ENCODE peak calls at places on chromosomes 13 and 19, in four cellular contexts. C is Calu3, G is breast epithelium, A is upper lobe of right lung. Q is an unnamed sample.

GRCh38 chr13:45362939-45363338 is 22.0 kb upstream of the TPT1 start:
- DNase-seq in G (peak; percentile 19), C (no peak), A (no peak), Q (no peak)

GRCh38 chr13:42041017-42041683 is 7.3 kb upstream of the DGKH start:
- DNase-seq in G (peak; percentile 57), A (peak; percentile 81), C (peak; percentile 51), Q (no peak)

GRCh38 chr13:101706651-101707050 is 254.2 kb downstream of the ITGBL1 start:
- DNase-seq in G (no peak), C (no peak), A (no peak), Q (no peak)

GRCh38 chr19:56874530-56874929 is 34.0 kb upstream of the PEG3 start:
- DNase-seq in G (no peak), A (no peak), C (no peak), Q (no peak)

GRCh38 chr13:50485979-50486935 is 357.2 kb downstream of the DLEU7 start:
- DNase-seq in C (no peak), A (no peak), G (no peak), Q (no peak)

GRCh38 chr13:31538067-31539042 is 201.0 kb upstream of the RXFP2 start:
- DNase-seq in C (peak; percentile 4), G (no peak), A (no peak), Q (no peak)

GRCh38 chr19:19642506-19643157 is 825 bp downstream of the GMIP start:
- DNase-seq in G (no peak), A (no peak), C (no peak), Q (no peak)

GRCh38 chr13:111007209-111007608 is 92.3 kb upstream of the ANKRD10 start:
- DNase-seq in G (no peak), C (no peak), A (no peak), Q (no peak)

GRCh38 chr13:34416833-34417425 is 525.1 kb upstream of the NBEA start:
- DNase-seq in G (no peak), A (no peak), C (no peak), Q (no peak)

GRCh38 chr19:58476498-58477015 is 405 bp downstream of the ZNF446 start:
- DNase-seq in G (no peak), A (no peak), C (no peak), Q (no peak)

GRCh38 chr13:97226788-97227627 is 4.9 kb downstream of the MBNL2 start:
- DNase-seq in C (no peak), A (no peak), G (no peak), Q (no peak)

GRCh38 chr13:49214917-49215376 is 5.2 kb upstream of the MLNR start:
- DNase-seq in G (no peak), C (peak; percentile 26), A (peak; percentile 71), Q (no peak)

GRCh38 chr19:7505682-7506384 is 10.1 kb upstream of the ZNF358 start:
- DNase-seq in A (no peak), G (no peak), C (peak; percentile 22), Q (no peak)

GRCh38 chr13:91216928-91217700 is 130.4 kb upstream of the MIR17HG start:
- DNase-seq in A (no peak), C (no peak), G (no peak), Q (no peak)

GRCh38 chr13:106468207-106468606 is 67.3 kb downstream of the EFNB2 start:
- DNase-seq in A (no peak), C (no peak), G (no peak), Q (no peak)

GRCh38 chr13:37375724-37376123 is 222.8 kb downstream of the POSTN start:
- DNase-seq in A (no peak), G (no peak), C (no peak), Q (no peak)

GRCh38 chr19:56105090-56105701 is 15.9 kb downstream of the ZNF787 start:
- DNase-seq in G (peak; percentile 89), A (peak; percentile 92), C (peak; percentile 88), Q (no peak)

GRCh38 chr13:100273576-100273975 is 184.7 kb downstream of the PCCA start:
- DNase-seq in G (no peak), C (no peak), A (no peak), Q (no peak)

GRCh38 chr13:108214511-108215383 is 589 bp downstream of the LIG4 start:
- DNase-seq in G (no peak), C (no peak), A (peak; percentile 66), Q (no peak)

GRCh38 chr19:44598880-44599279 is 14.5 kb upstream of the IGSF23 start:
- DNase-seq in G (no peak), C (peak; percentile 54), A (no peak), Q (no peak)

GRCh38 chr13:48660356-48661076 is 6.8 kb downstream of the CYSLTR2 start:
- DNase-seq in G (no peak), C (no peak), A (no peak), Q (no peak)

GRCh38 chr13:77868717-77869116 is 49.9 kb downstream of the EDNRB start:
- DNase-seq in A (no peak), C (no peak), G (no peak), Q (no peak)

GRCh38 chr13:31209172-31209818 is 9.5 kb downstream of the B3GLCT start:
- DNase-seq in C (no peak), A (no peak), G (no peak), Q (peak; percentile 83)

GRCh38 chr13:28531195-28531955 is 36.4 kb upstream of the FLT1 start:
- DNase-seq in G (no peak), C (no peak), A (peak; percentile 70), Q (no peak)

GRCh38 chr19:10230904-10231623 is at the start of gene S1PR2:
- DNase-seq in G (peak; percentile 66), C (peak; percentile 71), A (peak; percentile 91), Q (peak; percentile 69)

GRCh38 chr13:91272235-91272777 is 75.2 kb upstream of the MIR17HG start:
- DNase-seq in A (no peak), C (no peak), G (no peak), Q (no peak)

DNA sequence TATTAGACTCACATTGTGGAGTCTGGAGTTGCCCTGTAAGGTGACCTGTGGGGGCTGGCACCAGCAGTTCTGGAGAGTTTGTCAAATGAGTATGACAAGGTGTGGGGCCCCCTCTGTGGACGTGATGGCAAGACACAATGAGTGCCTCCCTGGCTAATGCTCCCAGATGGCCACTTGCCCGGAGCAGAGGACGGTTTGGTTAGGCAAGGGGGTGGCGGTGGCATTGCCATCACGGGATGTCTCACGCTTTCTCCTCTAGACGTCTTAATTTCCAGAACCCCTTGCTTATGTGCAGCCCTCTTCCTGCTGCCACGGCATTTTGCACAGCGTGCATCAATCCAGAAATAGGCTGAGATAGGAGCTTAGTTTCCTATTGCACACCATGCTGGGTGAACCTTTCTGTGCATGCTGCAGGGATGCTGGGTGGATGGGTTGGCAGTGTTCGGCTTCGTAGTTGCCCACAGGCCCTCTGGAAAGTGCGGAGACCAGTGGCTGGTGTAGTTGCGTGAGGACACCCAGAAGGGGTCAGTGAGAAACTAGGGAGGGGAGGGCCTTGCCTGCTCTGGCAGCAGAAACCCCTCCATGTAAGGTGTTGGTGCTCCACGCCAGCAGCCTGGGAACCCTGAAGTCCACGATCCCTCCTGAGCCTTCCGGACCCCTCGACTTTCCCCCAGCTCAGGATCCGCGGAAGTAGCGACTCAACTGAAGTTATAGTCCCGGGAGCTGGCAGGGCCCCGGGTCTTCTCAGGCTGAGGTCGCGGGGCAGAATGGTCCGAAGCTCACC is 18.1 kb upstream of the LRP3 start:
- DNase-seq in A (no peak), C (peak; percentile 45), G (no peak), Q (no peak)
- TF ChIP-seq CTCF in A (no peak), C (no peak), G (no peak), Q (no peak)

DNA sequence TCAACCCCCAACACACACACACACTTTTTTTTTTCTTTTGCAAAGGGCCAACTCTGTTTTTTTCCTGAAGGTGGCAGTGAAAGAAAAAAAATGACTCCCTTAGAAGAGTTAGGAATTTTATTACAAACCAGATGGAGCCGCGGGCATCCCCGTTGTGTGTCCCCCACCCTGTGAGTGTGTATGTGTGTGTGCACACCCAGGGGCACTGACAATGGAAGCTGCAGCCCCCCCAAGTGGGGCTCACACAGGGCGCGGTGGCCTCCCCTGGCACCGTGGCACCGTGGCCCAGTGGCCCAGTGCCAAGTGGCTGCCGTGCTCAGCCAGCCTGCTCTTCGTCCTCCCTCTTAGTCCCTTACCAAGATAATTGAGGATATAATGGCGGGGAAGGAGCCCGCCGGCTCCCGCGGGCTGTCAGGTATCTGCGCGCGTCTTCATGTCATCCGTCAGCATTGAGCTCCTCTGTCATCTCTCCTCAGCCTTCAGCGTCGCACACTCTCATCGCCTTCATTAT is 314.1 kb downstream of the ZNF536 start:
- DNase-seq in C (no peak), G (no peak), A (no peak), Q (no peak)
- TF ChIP-seq CTCF in C (no peak), G (no peak), A (peak; percentile 13), Q (peak; percentile 56)

DNA sequence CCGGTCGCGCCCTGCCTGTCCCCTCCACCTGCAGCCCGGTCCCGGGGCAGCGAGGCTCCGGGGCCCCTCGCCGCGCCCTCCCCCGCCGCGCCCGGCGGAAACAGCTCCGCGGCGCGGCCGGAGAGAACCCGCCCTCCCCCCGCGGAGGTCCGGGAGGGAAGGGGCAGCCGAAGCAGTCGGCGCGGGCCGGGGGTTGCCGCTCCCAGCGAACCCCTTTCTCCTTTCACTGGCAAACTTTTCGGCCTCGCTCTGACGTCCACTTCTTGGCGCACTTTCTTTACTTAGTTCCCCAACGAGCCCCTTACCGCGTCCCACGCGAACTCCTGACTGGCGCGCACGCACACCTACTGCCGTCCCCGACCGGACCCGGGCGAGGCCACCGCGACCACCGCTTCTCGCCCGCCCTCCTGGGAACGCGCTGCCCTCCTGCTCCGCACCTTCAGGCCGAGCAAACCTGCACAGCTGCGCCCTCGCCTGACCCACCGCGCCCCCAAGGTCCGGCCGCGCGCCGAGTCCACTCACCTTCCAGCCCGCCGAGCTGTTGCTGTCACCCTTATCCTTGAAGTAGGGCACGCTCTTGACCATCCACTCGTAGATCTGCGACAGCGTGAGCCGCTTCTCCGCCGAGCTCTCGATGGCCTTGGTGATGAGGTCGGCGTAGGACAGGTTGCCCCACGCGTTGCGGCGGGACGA is 1.2 kb downstream of the FOXO1 start:
- DNase-seq in A (peak; percentile 80), C (peak; percentile 31), G (no peak), Q (no peak)
- TF ChIP-seq CTCF in A (peak; percentile 5), C (no peak), G (no peak), Q (no peak)

GRCh38 chr13:43085545-43085944 is 62.2 kb downstream of the DNAJC15 start:
- DNase-seq in C (no peak), A (no peak), G (no peak), Q (no peak)
- TF ChIP-seq CTCF in C (peak; percentile 28), A (peak; percentile 75), G (peak; percentile 62), Q (peak; percentile 46)

GRCh38 chr13:33109801-33110200 is 93.6 kb downstream of the KL start:
- DNase-seq in G (no peak), C (peak; percentile 3), A (no peak), Q (no peak)
- TF ChIP-seq CTCF in G (no peak), C (no peak), A (no peak), Q (peak; percentile 16)

GRCh38 chr19:49800771-49801170 is 12.3 kb downstream of the FUZ start:
- DNase-seq in A (no peak), C (no peak), G (no peak), Q (no peak)

GRCh38 chr19:49803529-49803856 is 9.6 kb downstream of the FUZ start:
- DNase-seq in G (no peak), C (no peak), A (no peak), Q (no peak)

GRCh38 chr19:49801401-49801888 is 11.6 kb downstream of the FUZ start:
- DNase-seq in G (no peak), C (no peak), A (no peak), Q (no peak)

GRCh38 chr19:49802836-49803528 is 10.1 kb downstream of the FUZ start:
- DNase-seq in G (no peak), A (no peak), C (no peak), Q (no peak)

GRCh38 chr19:49801966-49802661 is 11.0 kb downstream of the FUZ start:
- DNase-seq in C (no peak), G (peak; percentile 88), A (no peak), Q (peak; percentile 99)
- TF ChIP-seq CTCF in C (no peak), G (peak; percentile 17), A (no peak), Q (no peak)